ENCODE peak calls at places on chromosomes 16 and 17, in ten cellular contexts. N is psoas muscle, V is A549, Z is stomach, J is IMR-90, K is endothelial cell of umbilical vein, L is PC-3, U is prostate gland, E is hepatocyte, R is body of pancreas. S is an unnamed sample. For H3K4me1 and H3K9me3, the result is how much of the 10 kb centered on the place peaks cover.

GRCh38 chr17:64732336-64733006 is 70.4 kb upstream of the SMURF2 start:
- DNase-seq in N (peak), V (peak), Z (no peak), J (peak), K (peak), L (peak), U (no peak), E (no peak), R (peak), S (no peak)

GRCh38 chr17:17935321-17936271 is 36.6 kb downstream of the TOM1L2 start:
- DNase-seq in N (no peak), V (peak), Z (no peak), J (peak), K (no peak), L (peak), U (no peak), E (peak), R (no peak), S (no peak)

GRCh38 chr16:86725401-86725800 is 147.1 kb downstream of the FOXL1 start:
- DNase-seq in N (peak), V (no peak), Z (no peak), J (peak), K (no peak), L (no peak), U (no peak), E (no peak), R (no peak), S (no peak)

GRCh38 chr17:17749921-17750320 is 68.7 kb downstream of the RAI1 start:
- DNase-seq in N (no peak), V (peak), Z (peak), J (peak), K (peak), L (peak), U (no peak), E (peak), R (peak), S (peak)

GRCh38 chr16:86772671-86773338 is 194.5 kb downstream of the FOXL1 start:
- DNase-seq in N (peak), V (no peak), Z (no peak), J (peak), K (no peak), L (peak), U (no peak), E (no peak), R (no peak), S (no peak)

GRCh38 chr17:33113281-33114010 is 121.8 kb downstream of the SPACA3 start:
- DNase-seq in N (no peak), V (peak), Z (no peak), J (peak), K (no peak), L (peak), U (no peak), E (no peak), R (peak), S (no peak)

GRCh38 chr16:58582133-58582532 is 47.5 kb downstream of the CNOT1 start:
- DNase-seq in N (no peak), V (no peak), Z (no peak), J (no peak), K (no peak), L (no peak), U (no peak), E (no peak), R (no peak), S (no peak)

GRCh38 chr17:63974594-63975192 is 2.0 kb upstream of the SCN4A start:
- DNase-seq in N (peak), V (no peak), Z (no peak), J (peak), K (peak), L (peak), U (no peak), E (no peak), R (no peak), S (no peak)

GRCh38 chr17:47987240-47987835 is 16.4 kb downstream of the CDK5RAP3 start:
- DNase-seq in N (no peak), V (no peak), Z (peak), J (no peak), K (peak), L (no peak), U (peak), E (peak), R (peak), S (no peak)

GRCh38 chr17:57186231-57187019 is 69.9 kb upstream of the MSI2 start:
- DNase-seq in N (no peak), V (no peak), Z (no peak), J (no peak), K (peak), L (no peak), U (no peak), E (peak), R (no peak), S (no peak)

GRCh38 chr16:49439050-49439449 is 65.4 kb downstream of the C16orf78 start:
- DNase-seq in N (no peak), V (no peak), Z (no peak), J (no peak), K (no peak), L (no peak), U (no peak), E (no peak), R (no peak), S (no peak)

GRCh38 chr16:28104404-28104803 is 40.9 kb upstream of the GSG1L start:
- DNase-seq in N (no peak), V (no peak), Z (no peak), J (no peak), K (no peak), L (no peak), U (no peak), E (no peak), R (no peak), S (no peak)

GRCh38 chr16:12750554-12750918 is 53.2 kb downstream of the CPPED1 start:
- DNase-seq in N (no peak), V (no peak), Z (no peak), J (no peak), K (no peak), L (no peak), U (no peak), E (no peak), R (no peak), S (no peak)

GRCh38 chr17:10631048-10631700 is 25.9 kb downstream of the MYH3 start:
- DNase-seq in N (no peak), V (peak), Z (no peak), J (peak), K (peak), L (peak), U (no peak), E (peak), R (peak), S (no peak)

GRCh38 chr16:9826630-9827029 is 355.6 kb downstream of the GRIN2A start:
- DNase-seq in N (no peak), V (no peak), Z (no peak), J (no peak), K (no peak), L (no peak), U (no peak), E (no peak), R (no peak), S (no peak)

GRCh38 chr17:18233803-18234518 is 8.5 kb downstream of the LLGL1 start:
- DNase-seq in N (no peak), V (no peak), Z (no peak), J (no peak), K (no peak), L (no peak), U (no peak), E (no peak), R (no peak), S (no peak)

GRCh38 chr17:62147284-62147683 is 82.2 kb upstream of the MED13 start:
- DNase-seq in N (no peak), V (no peak), Z (no peak), J (no peak), K (no peak), L (no peak), U (no peak), E (no peak), R (no peak), S (no peak)

GRCh38 chr17:6099492-6099891 is 29.3 kb downstream of the WSCD1 start:
- DNase-seq in N (no peak), V (no peak), Z (no peak), J (no peak), K (no peak), L (no peak), U (no peak), E (no peak), R (no peak), S (no peak)

GRCh38 chr16:19338335-19338734 is 52.8 kb downstream of the CLEC19A start:
- DNase-seq in N (no peak), V (peak), Z (no peak), J (no peak), K (no peak), L (no peak), U (no peak), E (no peak), R (no peak), S (no peak)

GRCh38 chr16:9597967-9598730 is 506.7 kb downstream of the HAPSTR1 start:
- DNase-seq in N (no peak), V (no peak), Z (no peak), J (no peak), K (no peak), L (no peak), U (no peak), E (no peak), R (no peak), S (no peak)

GRCh38 chr16:68834550-68834949 is 8.8 kb upstream of the TANGO6 start:
- DNase-seq in N (no peak), V (no peak), Z (no peak), J (peak), K (no peak), L (no peak), U (peak), E (no peak), R (no peak), S (no peak)

GRCh38 chr16:4976079-4976478 is 17.9 kb downstream of the SEC14L5 start:
- DNase-seq in N (no peak), V (no peak), Z (no peak), J (no peak), K (no peak), L (no peak), U (no peak), E (no peak), R (no peak), S (no peak)

GRCh38 chr16:68790130-68790761 is 53.1 kb upstream of the TANGO6 start:
- DNase-seq in N (no peak), V (peak), Z (peak), J (peak), K (no peak), L (peak), U (peak), E (peak), R (peak), S (peak)

GRCh38 chr16:16163571-16163970 is 59.7 kb downstream of the ABCC6 start:
- DNase-seq in N (no peak), V (no peak), Z (no peak), J (no peak), K (no peak), L (no peak), U (no peak), E (no peak), R (no peak), S (no peak)

DNA sequence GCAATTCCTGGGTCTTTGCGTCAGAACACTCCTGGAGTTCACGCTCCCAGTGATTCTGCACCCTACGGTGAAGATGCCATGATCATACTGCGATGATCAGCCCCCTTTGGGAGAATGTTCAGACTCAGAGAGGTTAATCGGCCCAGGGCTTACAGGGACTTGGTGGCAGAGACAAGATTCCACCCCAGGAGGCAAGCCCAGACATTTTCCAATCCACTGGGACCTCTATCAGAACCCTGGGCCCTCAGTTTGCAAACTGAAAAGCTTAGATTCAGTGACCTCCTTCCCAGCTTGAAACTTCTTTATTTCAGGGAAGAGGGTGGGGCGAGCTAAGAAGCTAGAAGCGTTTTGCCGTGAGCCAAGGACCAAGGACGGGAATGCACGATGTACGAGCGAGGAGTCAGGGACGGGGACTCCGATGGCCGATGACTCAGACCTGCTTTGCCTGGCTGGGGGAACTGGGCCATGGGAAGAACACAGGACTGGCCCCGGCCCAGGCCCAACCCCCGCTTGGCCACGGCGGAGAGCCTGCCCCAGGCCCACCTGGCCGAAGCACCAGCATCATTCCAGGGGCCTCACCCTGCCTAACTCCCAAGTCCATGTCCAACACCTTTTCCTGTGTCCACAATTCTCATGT is 34.7 kb downstream of the SOCS3 start:
- DNase-seq in N (peak), V (no peak), Z (no peak), J (peak), K (peak), L (no peak), U (no peak), E (no peak), R (no peak), S (no peak)
- H3K4me1 ChIP-seq in N (under half), V (under half), Z (under half), J (under half), K (under half), L (under half), U (under half), E (under half), R (under half), S (under half)

DNA sequence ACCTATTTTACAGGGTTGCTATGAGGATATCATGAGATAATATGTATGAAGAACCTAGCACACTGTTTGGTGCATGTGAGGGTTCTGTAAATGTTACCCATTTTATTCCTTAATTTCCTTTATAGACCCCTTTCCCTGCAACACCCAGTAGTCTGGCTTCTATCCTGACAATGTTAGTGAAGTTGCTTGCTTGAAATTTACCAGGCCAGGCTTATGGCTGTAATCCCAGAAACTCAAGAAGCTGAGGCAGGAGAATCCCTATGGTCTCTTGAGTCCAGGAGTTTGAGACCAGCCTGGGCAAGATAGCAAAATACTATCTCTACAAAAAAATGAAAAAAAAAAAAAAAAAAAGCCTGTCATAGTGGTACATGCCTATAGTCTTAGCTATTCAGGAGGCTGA is 722.0 kb downstream of the MAF start:
- DNase-seq in N (no peak), V (no peak), Z (no peak), J (no peak), K (no peak), L (no peak), U (no peak), E (no peak), R (no peak), S (no peak)
- H3K9me3 ChIP-seq in N (under half), V (under half), Z (under half), J (under half), K (under half), L (under half), U (under half), E (under half), R (under half), S (under half)

GRCh38 chr17:80262775-80263244 is 2.2 kb downstream of the RNF213 start:
- DNase-seq in N (no peak), V (no peak), Z (no peak), J (no peak), K (no peak), L (no peak), U (no peak), E (no peak), R (no peak), S (no peak)

GRCh38 chr17:80262291-80262690 is 1.6 kb downstream of the RNF213 start:
- DNase-seq in N (no peak), V (no peak), Z (no peak), J (no peak), K (no peak), L (no peak), U (no peak), E (no peak), R (no peak), S (no peak)

GRCh38 chr17:80264048-80264792 is 3.6 kb downstream of the RNF213 start:
- DNase-seq in N (peak), V (no peak), Z (peak), J (no peak), K (no peak), L (no peak), U (no peak), E (no peak), R (no peak), S (no peak)

GRCh38 chr17:80264793-80265075 is 4.1 kb downstream of the RNF213 start:
- DNase-seq in N (no peak), V (no peak), Z (no peak), J (no peak), K (no peak), L (no peak), U (no peak), E (no peak), R (no peak), S (no peak)

GRCh38 chr17:80263253-80264047 is 2.8 kb downstream of the RNF213 start:
- DNase-seq in N (peak), V (peak), Z (peak), J (peak), K (peak), L (no peak), U (peak), E (peak), R (peak), S (peak)
- TF ChIP-seq CTCF in N (peak), V (no peak), Z (peak), J (peak), K (peak), L (no peak), U (peak), E (peak), R (peak), S (no peak)

DNA sequence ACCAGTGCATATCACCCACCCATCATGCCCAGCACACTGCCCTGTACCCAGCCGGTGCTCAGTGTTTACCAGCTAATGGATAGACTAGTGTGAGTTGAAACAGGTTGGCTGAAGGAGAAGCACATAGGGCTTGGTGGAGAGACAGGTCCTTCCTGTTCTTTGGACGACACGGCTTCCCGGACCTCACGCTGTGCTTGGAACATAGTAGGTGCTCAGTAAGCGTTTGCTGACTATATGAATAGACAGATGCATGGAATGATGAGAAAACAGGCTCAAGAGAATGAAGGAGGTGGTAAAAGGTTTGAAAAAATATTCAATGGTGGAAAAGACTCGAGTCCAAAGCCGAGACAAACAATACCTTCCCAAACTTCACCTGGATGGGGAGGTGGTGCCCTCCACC is 6.8 kb upstream of the FADS6 start:
- DNase-seq in N (peak), V (no peak), Z (no peak), J (no peak), K (no peak), L (no peak), U (no peak), E (no peak), R (no peak), S (no peak)
- H3K4me1 ChIP-seq in N (under half), V (under half), Z (under half), J (under half), K (under half), L (under half), U (under half), E (under half), R (under half), S (under half)

DNA sequence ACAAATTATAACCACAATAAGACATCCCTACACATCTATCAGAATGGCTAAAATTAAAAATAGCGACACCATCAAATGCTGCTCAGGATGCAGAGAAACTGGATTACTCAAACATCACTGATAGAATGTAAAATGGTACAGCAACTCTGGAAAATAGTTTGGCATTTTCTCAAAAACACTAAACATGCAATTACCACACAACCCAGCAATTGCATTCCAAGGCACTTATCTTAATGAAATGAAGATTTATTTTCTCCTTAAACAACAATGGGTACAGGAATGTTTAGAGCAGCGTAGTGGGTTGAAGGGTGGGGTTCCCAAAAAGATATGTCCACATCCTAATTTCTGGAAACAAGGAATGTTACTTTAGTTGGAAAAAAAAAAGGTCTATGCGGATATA is 309.0 kb upstream of the PMFBP1 start:
- DNase-seq in N (no peak), V (no peak), Z (no peak), J (no peak), K (peak), L (no peak), U (no peak), E (no peak), R (no peak), S (no peak)
- H3K9me3 ChIP-seq in N (under half), V (under half), Z (under half), J (under half), K (under half), L (under half), U (under half), E (under half), R (under half), S (under half)

GRCh38 chr17:60585887-60586286 is 14.1 kb upstream of the PPM1D start:
- DNase-seq in N (no peak), V (no peak), Z (no peak), J (no peak), K (no peak), L (no peak), U (no peak), E (no peak), R (no peak), S (no peak)

GRCh38 chr17:60583008-60583407 is 17.0 kb upstream of the PPM1D start:
- DNase-seq in N (no peak), V (no peak), Z (no peak), J (no peak), K (no peak), L (no peak), U (no peak), E (no peak), R (no peak), S (no peak)

GRCh38 chr17:60590075-60590474 is 9.9 kb upstream of the PPM1D start:
- DNase-seq in N (no peak), V (no peak), Z (no peak), J (no peak), K (no peak), L (no peak), U (no peak), E (no peak), R (no peak), S (no peak)

DNA sequence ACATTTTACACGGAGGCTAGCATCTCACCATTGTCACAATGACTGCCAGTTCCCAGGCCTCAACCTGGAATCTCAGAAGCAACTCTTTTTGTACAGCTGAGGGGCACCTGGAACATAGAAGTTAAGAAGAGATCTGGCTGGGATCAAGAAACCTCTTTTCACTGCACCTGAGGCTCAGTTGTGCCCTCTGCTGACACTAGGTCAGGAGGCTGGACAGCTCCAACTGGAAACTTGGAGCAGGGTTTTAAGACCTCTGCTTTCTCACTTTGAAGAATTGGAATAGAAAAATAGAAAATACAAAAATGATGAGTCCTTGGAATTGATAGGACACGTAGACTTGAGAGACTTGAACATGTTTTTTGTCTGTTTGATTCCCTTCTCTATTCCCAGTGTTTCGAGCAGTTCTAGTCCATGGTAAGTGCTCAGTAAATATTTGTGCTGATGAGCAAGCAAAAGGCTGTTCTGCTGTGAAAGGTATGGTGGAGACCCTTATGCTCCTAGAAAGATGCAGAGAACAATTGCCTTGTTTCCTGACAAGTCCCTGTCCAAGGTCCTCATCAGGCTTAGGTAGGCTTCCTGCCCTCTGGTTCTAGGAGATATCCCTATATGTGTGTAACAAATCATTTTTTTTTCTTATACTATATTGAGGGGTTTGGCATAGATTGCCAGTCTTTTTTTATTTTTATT is 13.6 kb upstream of the PPM1D start:
- DNase-seq in N (no peak), V (peak), Z (no peak), J (peak), K (no peak), L (peak), U (no peak), E (peak), R (peak), S (no peak)
- TF ChIP-seq CTCF in N (no peak), V (peak), Z (no peak), J (peak), K (peak), L (peak), U (no peak), E (peak), R (peak), S (no peak)

S was measured in lung.